ENCODE peak calls at places on chromosomes 12 and 14, in seven cellular contexts. J, U, F, E, K, I and W are unnamed samples.
A peak's percentile ranks its signal among the peaks of the same experiment; 100 is the strongest.

GRCh38 chr12:105358789-105359188 is 28.3 kb downstream of the C12orf75 start:
- DNase-seq in J (no peak), I (no peak), E (no peak), F (no peak), U (no peak), K (no peak), W (no peak)

GRCh38 chr14:103216399-103216798 is 93.1 kb downstream of the TNFAIP2 start:
- DNase-seq in E (no peak), U (no peak), J (no peak), K (no peak), I (no peak), F (no peak), W (no peak)

GRCh38 chr12:113082486-113083148 is 26.1 kb downstream of the DTX1 start:
- DNase-seq in E (no peak), I (no peak), F (no peak), J (no peak), U (no peak), K (no peak), W (no peak)

GRCh38 chr14:55518391-55518790 is 61.6 kb upstream of the KTN1 start:
- DNase-seq in K (no peak), F (peak; percentile 38), I (no peak), E (no peak), J (no peak), U (no peak), W (no peak)

GRCh38 chr12:111840831-111841230 is 1.2 kb upstream of the MAPKAPK5 start:
- DNase-seq in J (no peak), I (no peak), U (no peak), K (no peak), E (peak; percentile 13), F (no peak), W (no peak)

GRCh38 chr14:46036099-46036498 is 615.5 kb downstream of the RPL10L start:
- DNase-seq in F (no peak), I (no peak), E (no peak), K (no peak), U (no peak), J (no peak), W (no peak)

GRCh38 chr12:78181544-78182162 is 351.0 kb downstream of the NAV3 start:
- DNase-seq in J (no peak), F (peak; percentile 48), I (peak; percentile 44), U (no peak), E (no peak), K (no peak), W (no peak)

GRCh38 chr12:92561543-92561899 is 141.3 kb upstream of the PLEKHG7 start:
- DNase-seq in F (peak; percentile 91), K (no peak), I (no peak), U (no peak), E (no peak), J (peak; percentile 81), W (no peak)

GRCh38 chr12:15599266-15600037 is 189.7 kb downstream of the EPS8 start:
- DNase-seq in K (no peak), E (no peak), U (no peak), I (no peak), F (peak; percentile 81), J (peak; percentile 98), W (no peak)

GRCh38 chr12:45217846-45218245 is 2.0 kb downstream of the ANO6 start:
- DNase-seq in J (no peak), I (no peak), E (no peak), K (no peak), F (peak; percentile 12), U (no peak), W (no peak)

GRCh38 chr12:123972448-123973401 is at the start of the genes CCDC92 and ZNF664:
- DNase-seq in I (peak; percentile 99), J (peak; percentile 62), U (peak; percentile 96), K (peak; percentile 93), F (peak; percentile 90), E (peak; percentile 95), W (peak; percentile 98)
- TF ChIP-seq CTCF in I (peak; percentile 37), J (no peak), U (no peak), K (no peak), F (peak; percentile 49), E (no peak), W (no peak)

GRCh38 chr14:23054000-23054811 is 3.1 kb downstream of the CDH24 start:
- DNase-seq in U (no peak), F (no peak), J (no peak), E (no peak), I (peak; percentile 39), K (no peak), W (peak; percentile 46)
- TF ChIP-seq CTCF in U (no peak), F (peak; percentile 24), J (peak; percentile 27), E (no peak), I (peak; percentile 37), K (peak; percentile 40), W (peak; percentile 28)

DNA sequence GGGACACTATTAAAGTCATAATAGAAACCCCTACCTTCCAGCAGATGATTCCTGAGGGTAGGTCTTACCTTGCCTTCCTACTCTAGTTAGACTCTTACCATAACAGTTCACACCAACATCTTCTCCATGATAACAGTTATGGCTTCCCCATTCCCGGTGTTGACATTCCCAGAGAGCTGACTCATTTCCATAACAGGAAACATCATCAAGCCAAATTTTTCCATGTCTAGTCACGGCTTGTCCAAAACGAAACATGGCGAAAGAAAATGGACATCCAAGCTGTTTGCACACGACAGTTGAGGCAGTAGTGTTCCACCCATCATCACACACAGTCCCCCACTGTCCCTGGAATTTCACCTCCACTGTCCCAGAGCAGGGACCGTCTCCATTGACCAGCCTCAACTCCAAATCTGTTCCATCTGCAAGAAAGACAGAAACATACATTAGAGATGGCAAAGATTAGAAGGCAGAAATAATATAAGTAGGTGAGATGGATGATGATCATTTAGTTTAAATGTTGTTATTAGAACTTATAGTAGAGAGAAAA is 10.6 kb downstream of the CD163L1 start:
- DNase-seq in I (no peak), E (peak; percentile 32), J (no peak), F (peak; percentile 84), U (no peak), K (no peak), W (no peak)
- TF ChIP-seq CTCF in I (no peak), E (no peak), J (no peak), F (no peak), U (no peak), K (no peak), W (no peak)

DNA sequence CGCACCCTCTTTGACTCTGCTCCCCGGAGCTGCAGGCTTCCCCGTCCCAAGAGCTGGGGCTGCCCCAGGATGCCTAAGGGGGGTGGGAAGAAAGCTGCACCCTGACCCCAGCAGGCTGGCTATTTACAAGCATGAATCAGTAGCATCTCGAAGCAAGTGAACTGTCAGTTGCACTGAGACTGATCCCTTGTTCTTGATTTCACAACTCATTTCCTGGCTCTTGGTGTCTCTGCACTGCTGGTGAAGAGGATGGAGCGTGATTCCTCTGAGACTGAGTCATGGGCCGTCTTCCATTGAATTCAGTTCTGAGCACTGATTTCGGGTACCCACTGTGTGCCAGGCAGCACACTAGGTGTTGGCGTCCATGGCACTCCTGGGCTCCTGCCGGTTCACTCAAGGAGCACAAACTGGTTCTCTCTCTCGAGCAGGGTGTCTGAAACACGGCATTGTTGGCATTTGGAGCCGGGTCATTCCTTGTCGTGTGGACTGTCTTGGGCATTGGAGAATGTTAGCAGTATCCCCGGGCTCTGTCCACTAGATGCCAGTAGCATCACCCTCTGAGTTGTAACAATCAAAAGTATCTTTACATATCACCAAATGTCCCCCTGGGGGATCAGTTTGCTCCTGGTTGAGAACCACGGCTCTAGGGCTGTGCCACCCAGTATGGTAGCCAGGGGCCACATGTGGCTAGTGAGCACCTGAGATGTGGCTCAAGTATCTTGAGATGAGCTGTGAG is 86.9 kb downstream of the RIN3 start:
- DNase-seq in K (no peak), E (no peak), I (no peak), U (no peak), F (peak; percentile 87), J (no peak), W (no peak)
- TF ChIP-seq CTCF in K (no peak), E (peak; percentile 40), I (no peak), U (no peak), F (peak; percentile 9), J (peak; percentile 23), W (no peak)